ENCODE peak calls at places on chromosomes 4 and X, in eight cellular contexts. U is choroid plexus epithelial cell; C is fibroblast of mammary gland; N is KBM-7; F is stimulated activated naive CD4-positive, alpha-beta T cell; H is fibroblast of the conjunctiva; K is cardiac fibroblast; X is Calu3. G is an unnamed sample.

GRCh38 chr4:151736367-151736766 is 24.4 kb downstream of the GATB start:
- DNase-seq in U (no peak), C (no peak), N (no peak), F (no peak), H (no peak), K (no peak), X (no peak), G (no peak)

GRCh38 chr4:149164282-149164681 is 651.4 kb downstream of the IQCM start:
- DNase-seq in U (peak), C (peak), N (no peak), F (no peak), H (no peak), K (peak), X (peak), G (no peak)

GRCh38 chrX:16511776-16512400 is 138.1 kb upstream of the S100G start:
- DNase-seq in U (peak), C (peak), N (no peak), F (no peak), H (no peak), K (peak), X (no peak), G (no peak)

GRCh38 chrX:53281321-53281822 is at the start of gene IQSEC2:
- DNase-seq in U (peak), C (peak), N (peak), F (no peak), H (peak), K (peak), X (peak), G (no peak)

GRCh38 chr4:25585901-25586523 is 69.6 kb upstream of the SLC34A2 start:
- DNase-seq in U (no peak), C (no peak), N (no peak), F (no peak), H (no peak), K (no peak), X (no peak), G (no peak)

GRCh38 chrX:104195489-104196084 is 29.3 kb downstream of the FAM199X start:
- DNase-seq in U (peak), C (peak), N (peak), F (peak), H (no peak), K (peak), X (peak), G (peak)

GRCh38 chrX:46918434-46918833 is 6.2 kb downstream of the JADE3 start:
- DNase-seq in U (no peak), C (peak), N (no peak), F (no peak), H (no peak), K (no peak), X (no peak), G (no peak)

GRCh38 chr4:139207247-139207646 is 30.2 kb upstream of the ELF2 start:
- DNase-seq in U (no peak), C (no peak), N (peak), F (no peak), H (no peak), K (no peak), X (no peak), G (no peak)

GRCh38 chr4:1330761-1331590 is 16.0 kb upstream of the UVSSA start:
- DNase-seq in U (no peak), C (no peak), N (no peak), F (peak), H (no peak), K (no peak), X (no peak), G (no peak)

GRCh38 chr4:10403633-10404445 is 53.4 kb downstream of the ZNF518B start:
- DNase-seq in U (peak), C (peak), N (peak), F (peak), H (no peak), K (peak), X (peak), G (peak)

GRCh38 chrX:74178536-74178935 is 125.4 kb upstream of the ZCCHC13 start:
- DNase-seq in U (no peak), C (no peak), N (no peak), F (no peak), H (no peak), K (no peak), X (peak), G (no peak)

GRCh38 chr4:98671131-98671530 is 12.7 kb upstream of the TSPAN5 start:
- DNase-seq in U (no peak), C (no peak), N (no peak), F (no peak), H (no peak), K (no peak), X (no peak), G (no peak)

GRCh38 chr4:19508442-19508841 is 743.3 kb upstream of the SLIT2 start:
- DNase-seq in U (no peak), C (no peak), N (no peak), F (no peak), H (no peak), K (no peak), X (no peak), G (no peak)

GRCh38 chr4:8914461-8915171 is 43.0 kb upstream of the HMX1 start:
- DNase-seq in U (no peak), C (no peak), N (no peak), F (no peak), H (no peak), K (no peak), X (no peak), G (no peak)

GRCh38 chr4:22412013-22412412 is 103.9 kb downstream of the ADGRA3 start:
- DNase-seq in U (no peak), C (no peak), N (no peak), F (no peak), H (no peak), K (no peak), X (no peak), G (no peak)

GRCh38 chr4:70531981-70532380 is 13.6 kb downstream of the AMTN start:
- DNase-seq in U (peak), C (no peak), N (no peak), F (no peak), H (no peak), K (no peak), X (no peak), G (peak)

GRCh38 chr4:37453361-37454262 is 209.1 kb downstream of the NWD2 start:
- DNase-seq in U (peak), C (no peak), N (peak), F (peak), H (no peak), K (peak), X (peak), G (no peak)

GRCh38 chrX:70190225-70190624 is 12.9 kb downstream of the DGAT2L6 start:
- DNase-seq in U (no peak), C (no peak), N (no peak), F (no peak), H (no peak), K (no peak), X (no peak), G (no peak)

GRCh38 chr4:7799306-7799705 is 140.4 kb downstream of the AFAP1 start:
- DNase-seq in U (no peak), C (no peak), N (no peak), F (no peak), H (no peak), K (no peak), X (no peak), G (no peak)

GRCh38 chrX:131958724-131959123 is 64.4 kb upstream of the STK26 start:
- DNase-seq in U (no peak), C (no peak), N (peak), F (no peak), H (no peak), K (no peak), X (no peak), G (no peak)

GRCh38 chr4:91958651-91959050 is 345.1 kb upstream of the GRID2 start:
- DNase-seq in U (peak), C (peak), N (no peak), F (no peak), H (peak), K (peak), X (no peak), G (no peak)

GRCh38 chrX:39335447-39336235 is 534.4 kb downstream of the MID1IP1 start:
- DNase-seq in U (no peak), C (no peak), N (peak), F (no peak), H (no peak), K (no peak), X (no peak), G (no peak)

GRCh38 chrX:155880586-155881157 is 473 bp upstream of the VAMP7 start:
- DNase-seq in U (peak), C (no peak), N (no peak), F (no peak), H (no peak), K (peak), X (no peak), G (peak)

GRCh38 chr4:3747582-3747906 is 18.6 kb upstream of the ADRA2C start:
- DNase-seq in U (peak), C (no peak), N (no peak), F (no peak), H (no peak), K (no peak), X (no peak), G (peak)

GRCh38 chr4:28548549-28548948 is 1687.9 kb downstream of the STIM2 start:
- DNase-seq in U (no peak), C (no peak), N (no peak), F (no peak), H (no peak), K (peak), X (no peak), G (no peak)

GRCh38 chrX:24023972-24024664 is 2.9 kb downstream of the KLHL15 start:
- DNase-seq in U (peak), C (peak), N (peak), F (no peak), H (no peak), K (peak), X (no peak), G (peak)

GRCh38 chrX:120309873-120310730 is 1.2 kb downstream of the TMEM255A start:
- DNase-seq in U (peak), C (no peak), N (peak), F (no peak), H (no peak), K (no peak), X (peak), G (no peak)

GRCh38 chrX:36867143-36867542 is 141.0 kb upstream of the FAM47C start:
- DNase-seq in U (peak), C (peak), N (peak), F (no peak), H (no peak), K (peak), X (peak), G (peak)

GRCh38 chr4:48033825-48034413 is 17.3 kb downstream of the NIPAL1 start:
- DNase-seq in U (peak), C (peak), N (peak), F (peak), H (no peak), K (peak), X (peak), G (peak)

GRCh38 chr4:25970241-25970675 is 56.2 kb downstream of the SMIM20 start:
- DNase-seq in U (peak), C (no peak), N (peak), F (no peak), H (no peak), K (peak), X (peak), G (no peak)

GRCh38 chrX:120463241-120463640 is 5.9 kb downstream of the LAMP2 start:
- DNase-seq in U (peak), C (peak), N (peak), F (no peak), H (peak), K (peak), X (no peak), G (no peak)

GRCh38 chr4:2534904-2535385 is 1.5 kb upstream of the FAM193A start:
- DNase-seq in U (no peak), C (no peak), N (no peak), F (no peak), H (no peak), K (no peak), X (no peak), G (no peak)

GRCh38 chrX:119127643-119128042 is at the start of gene KIAA1210:
- DNase-seq in U (no peak), C (no peak), N (no peak), F (no peak), H (no peak), K (no peak), X (no peak), G (no peak)

GRCh38 chrX:151081016-151081415 is 95.4 kb upstream of the GPR50 start:
- DNase-seq in U (no peak), C (no peak), N (no peak), F (no peak), H (no peak), K (no peak), X (no peak), G (no peak)

GRCh38 chrX:55801811-55802210 is 84.3 kb downstream of the RRAGB start:
- DNase-seq in U (no peak), C (no peak), N (no peak), F (no peak), H (no peak), K (no peak), X (no peak), G (no peak)

GRCh38 chrX:14028473-14028872 is 1.2 kb downstream of the GEMIN8 start:
- DNase-seq in U (no peak), C (peak), N (peak), F (no peak), H (no peak), K (no peak), X (no peak), G (no peak)

GRCh38 chrX:17621566-17622270 is 115.6 kb upstream of the SCML1 start:
- DNase-seq in U (no peak), C (no peak), N (no peak), F (no peak), H (no peak), K (no peak), X (no peak), G (no peak)

GRCh38 chrX:8025705-8026104 is 98.5 kb upstream of the PNPLA4 start:
- DNase-seq in U (no peak), C (no peak), N (no peak), F (no peak), H (no peak), K (no peak), X (no peak), G (no peak)